ENCODE peak calls at places on chromosomes 6 and 20, in eight cellular contexts. A is cardiac muscle cell, F is hepatocyte, Y is A549, C is fibroblast of lung, O is psoas muscle, X is stomach, E is pancreas. I is an unnamed sample.
A peak's percentile ranks its signal among the peaks of the same experiment; 100 is the strongest.

GRCh38 chr20:5845686-5846651 is 95.8 kb downstream of the SHLD1 start:
- DNase-seq in A (peak; percentile 73), F (peak; percentile 25), Y (no peak), C (peak; percentile 34), O (no peak), X (no peak), E (no peak), I (no peak)

GRCh38 chr20:41544472-41544871 is 73.7 kb downstream of the CHD6 start:
- DNase-seq in A (no peak), F (no peak), Y (no peak), C (no peak), O (no peak), X (no peak), E (no peak), I (no peak)

GRCh38 chr6:122563364-122564052 is 46.7 kb upstream of the PKIB start:
- DNase-seq in A (no peak), F (no peak), Y (no peak), C (no peak), O (no peak), X (no peak), E (no peak), I (no peak)

GRCh38 chr20:57264908-57265648 is 1.4 kb downstream of the BMP7 start:
- DNase-seq in A (no peak), F (peak; percentile 54), Y (no peak), C (no peak), O (no peak), X (no peak), E (peak; percentile 64), I (no peak)

GRCh38 chr6:125031385-125031784 is 69.1 kb downstream of the RNF217 start:
- DNase-seq in A (no peak), F (no peak), Y (no peak), C (no peak), O (no peak), X (no peak), E (no peak), I (no peak)

GRCh38 chr6:79250107-79250514 is 15.6 kb upstream of the HMGN3 start:
- DNase-seq in A (no peak), F (no peak), Y (no peak), C (no peak), O (no peak), X (no peak), E (no peak), I (no peak)

GRCh38 chr20:10332656-10333421 is 101.2 kb downstream of the MKKS start:
- DNase-seq in A (no peak), F (no peak), Y (no peak), C (peak; percentile 40), O (no peak), X (no peak), E (no peak), I (no peak)

GRCh38 chr6:118917550-118918321 is 17.2 kb downstream of the MCM9 start:
- DNase-seq in A (no peak), F (no peak), Y (no peak), C (no peak), O (no peak), X (no peak), E (no peak), I (no peak)

GRCh38 chr6:3138341-3138740 is 19.0 kb downstream of the TUBB2A start:
- DNase-seq in A (peak; percentile 60), F (no peak), Y (no peak), C (no peak), O (no peak), X (no peak), E (no peak), I (no peak)

GRCh38 chr6:14748679-14749078 is 497.2 kb upstream of the JARID2 start:
- DNase-seq in A (no peak), F (no peak), Y (no peak), C (no peak), O (no peak), X (no peak), E (no peak), I (no peak)

GRCh38 chr20:4230651-4231050 is 215.3 kb upstream of the RNF24 start:
- DNase-seq in A (peak; percentile 43), F (no peak), Y (no peak), C (no peak), O (no peak), X (no peak), E (no peak), I (peak; percentile 49)

GRCh38 chr20:49230575-49231211 is 11.5 kb downstream of the DDX27 start:
- DNase-seq in A (peak; percentile 48), F (no peak), Y (no peak), C (no peak), O (peak; percentile 40), X (no peak), E (no peak), I (peak; percentile 56)

GRCh38 chr6:154614641-154615040 is 104.2 kb upstream of the CNKSR3 start:
- DNase-seq in A (no peak), F (no peak), Y (no peak), C (no peak), O (no peak), X (no peak), E (no peak), I (no peak)

DNA sequence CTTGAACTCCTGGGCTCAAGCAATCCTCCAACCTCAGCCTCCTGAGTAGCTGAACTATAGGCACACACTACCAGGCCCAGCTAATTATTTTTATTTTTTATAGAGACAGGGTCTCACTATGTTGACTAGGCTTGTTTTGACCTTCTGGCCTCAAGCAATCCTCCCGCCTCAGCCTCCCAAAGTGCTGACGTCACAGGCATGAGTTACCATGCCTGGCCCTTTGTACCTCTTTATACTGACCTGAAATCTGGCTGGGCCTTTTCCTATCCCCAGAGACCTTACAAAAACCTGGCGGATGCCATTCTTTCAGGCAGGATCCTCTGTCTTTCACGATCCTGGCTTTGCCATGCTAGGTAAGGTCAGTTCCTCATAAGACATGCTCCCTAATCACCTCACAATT is 11.5 kb downstream of the WFDC3 start:
- DNase-seq in A (no peak), F (no peak), Y (no peak), C (no peak), O (no peak), X (no peak), E (no peak), I (no peak)
- H3K27ac ChIP-seq in A (no peak overlapping the region), F (peak overlapping the region; percentile 88), Y (no peak overlapping the region), C (peak overlapping the region; percentile 86), O (no peak overlapping the region), X (peak overlapping the region; percentile 92), E (no peak overlapping the region), I (peak overlapping the region; percentile 97)

GRCh38 chr20:17637985-17638640 is 43.9 kb downstream of the RRBP1 start:
- DNase-seq in A (no peak), F (no peak), Y (no peak), C (no peak), O (no peak), X (no peak), E (no peak), I (no peak)

GRCh38 chr20:17635320-17635673 is 46.7 kb downstream of the RRBP1 start:
- DNase-seq in A (no peak), F (no peak), Y (no peak), C (no peak), O (no peak), X (no peak), E (no peak), I (no peak)

GRCh38 chr20:17637413-17637780 is 44.6 kb downstream of the RRBP1 start:
- DNase-seq in A (no peak), F (no peak), Y (no peak), C (no peak), O (no peak), X (no peak), E (no peak), I (no peak)

GRCh38 chr20:17635846-17636245 is 46.2 kb downstream of the RRBP1 start:
- DNase-seq in A (peak; percentile 46), F (no peak), Y (no peak), C (no peak), O (no peak), X (no peak), E (no peak), I (no peak)

DNA sequence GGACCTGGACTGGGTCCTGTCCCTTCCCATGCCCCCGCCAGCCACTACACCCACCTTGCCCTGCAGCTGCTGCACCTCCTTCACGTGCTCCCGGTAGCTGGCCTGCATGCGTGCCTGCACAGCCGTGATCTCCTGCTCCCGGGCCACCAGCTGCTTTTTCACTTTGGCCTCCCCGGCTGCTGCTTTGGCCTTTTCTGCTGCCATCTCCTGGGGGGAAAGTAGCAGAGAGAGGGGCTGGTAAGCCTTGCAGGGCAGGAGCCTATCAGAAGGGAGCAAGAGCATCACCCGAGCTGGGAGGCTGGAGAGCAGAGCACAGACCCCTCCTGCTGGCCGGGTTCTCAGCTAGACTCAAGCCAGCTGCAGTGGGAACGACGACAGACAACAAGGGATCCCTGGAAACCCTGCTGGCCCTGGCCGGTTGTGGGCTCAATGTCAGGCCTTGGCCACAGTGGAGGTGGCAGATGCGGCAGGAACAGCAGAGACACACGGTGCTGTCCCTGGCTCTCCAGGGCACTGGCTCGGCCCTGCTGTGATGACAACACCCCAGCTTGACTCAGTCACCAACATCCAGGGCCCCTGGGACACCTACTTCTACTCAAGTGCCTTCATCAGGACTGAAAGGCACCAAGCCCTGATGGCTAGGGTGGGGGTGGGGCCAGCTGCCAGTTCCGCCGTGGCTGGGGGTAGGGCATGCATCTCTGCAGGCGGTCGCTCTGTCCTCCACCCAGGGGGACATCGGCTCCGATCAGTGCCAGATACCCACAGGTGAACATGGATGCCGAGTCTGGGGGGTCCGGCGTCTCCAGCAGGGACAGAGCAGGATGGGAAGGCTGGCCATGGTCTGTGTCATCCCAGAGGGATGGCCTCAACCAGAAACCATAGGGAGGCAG is 45.3 kb downstream of the RRBP1 start:
- DNase-seq in A (no peak), F (no peak), Y (no peak), C (no peak), O (no peak), X (no peak), E (no peak), I (no peak)
- TF ChIP-seq CTCF in A (peak; percentile 3), F (no peak), Y (no peak), C (peak; percentile 21), O (no peak), X (no peak), E (no peak), I (no peak)

GRCh38 chr6:42441661-42442081 is 10.1 kb downstream of the TRERF1 start:
- DNase-seq in A (no peak), F (peak; percentile 23), Y (no peak), C (peak; percentile 20), O (no peak), X (no peak), E (no peak), I (no peak)

GRCh38 chr6:42441059-42441471 is 10.7 kb downstream of the TRERF1 start:
- DNase-seq in A (peak; percentile 79), F (peak; percentile 67), Y (no peak), C (peak; percentile 48), O (no peak), X (no peak), E (no peak), I (no peak)

GRCh38 chr6:42436825-42437224 is 14.9 kb downstream of the TRERF1 start:
- DNase-seq in A (no peak), F (no peak), Y (no peak), C (peak; percentile 53), O (no peak), X (no peak), E (no peak), I (no peak)

GRCh38 chr6:42443312-42444075 is 8.2 kb downstream of the TRERF1 start:
- DNase-seq in A (peak; percentile 37), F (no peak), Y (no peak), C (no peak), O (no peak), X (no peak), E (no peak), I (no peak)

GRCh38 chr6:42440027-42440426 is 11.7 kb downstream of the TRERF1 start:
- DNase-seq in A (peak; percentile 31), F (no peak), Y (no peak), C (no peak), O (no peak), X (no peak), E (no peak), I (no peak)
- H3K4me3 ChIP-seq in A (no peak overlapping the region), F (no peak overlapping the region), Y (no peak overlapping the region), C (no peak overlapping the region), O (no peak overlapping the region), X (no peak overlapping the region), E (no peak overlapping the region), I (no peak overlapping the region)

GRCh38 chr6:93940381-93940780 is 521.0 kb upstream of the EPHA7 start:
- DNase-seq in A (no peak), F (no peak), Y (no peak), C (no peak), O (no peak), X (no peak), E (no peak), I (no peak)
- H3K27ac ChIP-seq in A (no peak overlapping the region), F (no peak overlapping the region), Y (no peak overlapping the region), C (no peak overlapping the region), O (no peak overlapping the region), X (no peak overlapping the region), E (no peak overlapping the region), I (no peak overlapping the region)